ENCODE peak calls at places on chromosomes 7 and 10, in six cellular contexts. M, T, R, Y, P and B are unnamed samples.

GRCh38 chr7:80748302-80749042 is 110.0 kb downstream of the CD36 start:
- DNase-seq in M (no peak), T (peak), R (no peak), Y (no peak), P (no peak), B (no peak)

GRCh38 chr10:102696736-102697135 is 17.5 kb downstream of the ARL3 start:
- DNase-seq in M (no peak), T (no peak), R (no peak), Y (no peak), P (no peak), B (no peak)

GRCh38 chr10:71218046-71218832 is 5.9 kb downstream of the UNC5B start:
- DNase-seq in M (no peak), T (peak), R (peak), Y (no peak), P (no peak), B (no peak)

GRCh38 chr7:103075337-103075918 is 488 bp downstream of the ARMC10 start:
- DNase-seq in M (peak), T (peak), R (peak), Y (peak), P (peak), B (peak)

GRCh38 chr7:22858640-22859561 is 36.3 kb upstream of the TOMM7 start:
- DNase-seq in M (no peak), T (peak), R (no peak), Y (no peak), P (no peak), B (no peak)

GRCh38 chr7:1576521-1577253 is 6.9 kb upstream of the PSMG3 start:
- DNase-seq in M (no peak), T (no peak), R (peak), Y (no peak), P (no peak), B (no peak)

GRCh38 chr10:35300063-35300699 is 36.1 kb upstream of the CCNY start:
- DNase-seq in M (no peak), T (peak), R (no peak), Y (no peak), P (peak), B (peak)

GRCh38 chr10:18204050-18204449 is 63.8 kb downstream of the CACNB2 start:
- DNase-seq in M (no peak), T (no peak), R (no peak), Y (no peak), P (no peak), B (no peak)

GRCh38 chr7:84100866-84101265 is 93.7 kb downstream of the SEMA3A start:
- DNase-seq in M (no peak), T (peak), R (peak), Y (peak), P (no peak), B (no peak)

GRCh38 chr10:44376504-44377099 is 8.3 kb downstream of the CXCL12 start:
- DNase-seq in M (no peak), T (no peak), R (no peak), Y (no peak), P (no peak), B (no peak)

GRCh38 chr10:101939273-101939635 is 95.7 kb upstream of the KCNIP2 start:
- DNase-seq in M (no peak), T (peak), R (no peak), Y (no peak), P (no peak), B (no peak)

GRCh38 chr10:5293691-5294550 is 70.8 kb upstream of the UCN3 start:
- DNase-seq in M (peak), T (peak), R (peak), Y (peak), P (peak), B (peak)

GRCh38 chr7:2309889-2310331 is 4.3 kb downstream of the SNX8 start:
- DNase-seq in M (no peak), T (peak), R (peak), Y (no peak), P (no peak), B (no peak)